ENCODE peak calls at places on chromosome X, in ten cellular contexts. L is ascending aorta; Y is CD8-positive, alpha-beta memory T cell; G is CD4-positive, alpha-beta memory T cell; N is left lung; A is cardiac muscle cell; J is GM23338; H is neuronal stem cell; R is dorsolateral prefrontal cortex; S is GM23248. Q is an unnamed sample.

GRCh38 chrX:69313622-69314290 is 148.5 kb upstream of the PJA1 start:
- DNase-seq in L (peak), Y (no peak), G (no peak), N (no peak), A (no peak), J (no peak), H (no peak), R (no peak), S (no peak), Q (no peak)

GRCh38 chrX:15786930-15787329 is 3.4 kb upstream of the ZRSR2 start:
- DNase-seq in L (no peak), Y (no peak), G (no peak), N (no peak), A (no peak), J (no peak), H (no peak), R (no peak), S (no peak), Q (no peak)

GRCh38 chrX:132373610-132374009 is 115.2 kb downstream of the MBNL3 start:
- DNase-seq in L (no peak), Y (no peak), G (no peak), N (no peak), A (no peak), J (peak), H (no peak), R (no peak), S (no peak), Q (no peak)

GRCh38 chrX:1093112-1093511 is 119.3 kb downstream of the CRLF2 start:
- DNase-seq in L (no peak), Y (no peak), G (no peak), N (no peak), A (no peak), J (no peak), H (no peak), R (no peak), S (no peak), Q (no peak)

GRCh38 chrX:48589482-48590162 is 7.7 kb upstream of the WDR13 start:
- DNase-seq in L (no peak), Y (no peak), G (no peak), N (no peak), A (no peak), J (no peak), H (no peak), R (no peak), S (no peak), Q (no peak)

GRCh38 chrX:139187738-139188137 is 342.8 kb upstream of the F9 start:
- DNase-seq in L (no peak), Y (no peak), G (no peak), N (no peak), A (no peak), J (no peak), H (no peak), R (no peak), S (no peak), Q (no peak)

GRCh38 chrX:9785944-9786741 is at the start of gene SHROOM2:
- DNase-seq in L (no peak), Y (no peak), G (no peak), N (peak), A (peak), J (peak), H (no peak), R (no peak), S (peak), Q (no peak)

GRCh38 chrX:101260435-101260834 is 30.7 kb downstream of the TAF7L start:
- DNase-seq in L (no peak), Y (no peak), G (no peak), N (no peak), A (peak), J (peak), H (no peak), R (no peak), S (peak), Q (no peak)

GRCh38 chrX:110180176-110180927 is 137.5 kb downstream of the AMMECR1 start:
- DNase-seq in L (no peak), Y (no peak), G (no peak), N (no peak), A (no peak), J (no peak), H (no peak), R (peak), S (peak), Q (no peak)

GRCh38 chrX:115344885-115345653 is 55.6 kb downstream of the LUZP4 start:
- DNase-seq in L (peak), Y (no peak), G (no peak), N (peak), A (peak), J (peak), H (peak), R (peak), S (peak), Q (peak)

GRCh38 chrX:20712811-20713210 is 446.1 kb upstream of the RPS6KA3 start:
- DNase-seq in L (no peak), Y (no peak), G (no peak), N (no peak), A (no peak), J (no peak), H (no peak), R (no peak), S (no peak), Q (no peak)

DNA sequence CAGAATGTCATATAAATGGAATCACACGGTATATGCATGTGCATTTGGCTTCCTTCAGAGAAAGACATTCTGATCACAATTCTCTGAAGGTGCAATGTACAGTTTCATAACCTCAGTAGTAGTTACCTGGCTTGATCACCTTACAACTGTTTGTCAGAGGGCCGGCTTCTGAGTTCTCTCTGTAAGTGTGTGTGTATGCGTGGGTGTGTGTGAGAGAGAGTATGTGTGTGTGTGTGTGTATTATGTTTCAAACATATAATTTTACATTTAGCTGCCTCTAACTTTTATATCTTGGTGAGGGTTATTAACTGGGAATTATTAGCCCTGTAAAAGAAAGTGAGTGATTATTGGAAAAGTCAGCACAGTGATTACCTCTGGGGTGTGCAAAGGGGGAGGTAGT is 8.0 kb upstream of the LOC101059915 start:
- DNase-seq in L (no peak), Y (no peak), G (no peak), N (no peak), A (no peak), J (no peak), H (no peak), R (no peak), S (no peak), Q (no peak)
- H3K27ac ChIP-seq in L (no peak), Y (no peak), G (no peak), N (no peak), A (no peak), J (no peak), H (no peak), R (no peak), S (no peak), Q (no peak)

GRCh38 chrX:145821898-145822567 is 4.4 kb downstream of the SLITRK2 start:
- DNase-seq in L (no peak), Y (no peak), G (no peak), N (no peak), A (no peak), J (peak), H (no peak), R (no peak), S (no peak), Q (no peak)

GRCh38 chrX:145820825-145821224 is 3.2 kb downstream of the SLITRK2 start:
- DNase-seq in L (no peak), Y (no peak), G (no peak), N (no peak), A (no peak), J (no peak), H (no peak), R (no peak), S (no peak), Q (no peak)

GRCh38 chrX:145825896-145826295 is 8.3 kb downstream of the SLITRK2 start:
- DNase-seq in L (no peak), Y (no peak), G (no peak), N (no peak), A (peak), J (peak), H (no peak), R (no peak), S (peak), Q (no peak)

GRCh38 chrX:145821291-145821897 is 3.8 kb downstream of the SLITRK2 start:
- DNase-seq in L (no peak), Y (no peak), G (no peak), N (no peak), A (peak), J (peak), H (no peak), R (peak), S (no peak), Q (no peak)

DNA sequence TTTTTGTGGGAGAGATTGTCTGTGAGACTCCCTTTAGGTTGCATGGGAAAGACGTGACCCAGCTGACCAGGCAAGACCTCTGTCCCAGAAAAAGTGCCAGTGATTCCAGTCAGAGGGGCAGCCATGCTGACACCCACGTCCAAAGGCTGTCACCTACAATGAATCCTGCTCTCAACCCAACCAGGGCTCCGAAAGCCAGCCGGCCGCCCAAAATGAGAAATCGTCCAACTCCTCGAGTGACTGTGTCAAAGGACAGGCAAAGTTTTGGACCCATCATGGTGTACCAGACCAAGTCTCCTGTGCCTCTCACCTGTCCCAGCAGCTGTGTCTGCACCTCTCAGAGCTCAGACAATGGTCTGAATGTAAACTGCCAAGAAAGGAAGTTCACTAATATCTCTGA is 5.5 kb downstream of the SLITRK2 start:
- DNase-seq in L (no peak), Y (no peak), G (no peak), N (no peak), A (no peak), J (no peak), H (no peak), R (no peak), S (no peak), Q (no peak)
- H3K4me3 ChIP-seq in L (no peak), Y (no peak), G (no peak), N (no peak), A (no peak), J (no peak), H (no peak), R (no peak), S (no peak), Q (no peak)

DNA sequence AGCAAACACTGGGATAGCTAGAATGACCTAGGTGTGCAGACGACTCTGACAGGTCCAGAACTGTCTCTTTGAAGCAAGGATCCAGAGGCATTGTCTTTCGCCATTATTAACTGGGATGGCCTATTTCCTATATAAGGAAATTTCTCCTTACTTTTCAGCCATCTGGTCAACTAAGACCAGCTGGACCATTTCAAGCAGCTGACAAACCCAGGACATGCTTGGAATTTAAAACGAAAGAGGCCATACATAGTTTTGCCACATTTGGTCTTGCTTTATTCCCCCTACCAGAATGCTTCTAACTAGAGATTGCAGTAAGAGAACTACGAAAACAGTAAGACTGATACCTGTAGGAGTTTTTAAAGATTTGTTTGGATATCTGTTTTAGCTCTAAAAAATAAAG is 87.0 kb downstream of the GLRA2 start:
- DNase-seq in L (no peak), Y (no peak), G (no peak), N (no peak), A (no peak), J (no peak), H (no peak), R (no peak), S (no peak), Q (no peak)
- H3K27ac ChIP-seq in L (no peak), Y (no peak), G (no peak), N (no peak), A (no peak), J (no peak), H (no peak), R (no peak), S (no peak), Q (no peak)

GRCh38 chrX:44897539-44897938 is 24.6 kb downstream of the KDM6A start:
- DNase-seq in L (no peak), Y (no peak), G (no peak), N (no peak), A (no peak), J (no peak), H (no peak), R (no peak), S (no peak), Q (no peak)
- H3K4me3 ChIP-seq in L (no peak), Y (no peak), G (no peak), N (no peak), A (no peak), J (no peak), H (no peak), R (no peak), S (no peak), Q (no peak)

GRCh38 chrX:119942173-119942819 is 1.3 kb downstream of the NKAP start:
- DNase-seq in L (no peak), Y (no peak), G (no peak), N (no peak), A (no peak), J (no peak), H (no peak), R (no peak), S (no peak), Q (no peak)
- H3K27ac ChIP-seq in L (peak), Y (peak), G (peak), N (peak), A (peak), J (peak), H (no peak), R (no peak), S (peak), Q (peak)

DNA sequence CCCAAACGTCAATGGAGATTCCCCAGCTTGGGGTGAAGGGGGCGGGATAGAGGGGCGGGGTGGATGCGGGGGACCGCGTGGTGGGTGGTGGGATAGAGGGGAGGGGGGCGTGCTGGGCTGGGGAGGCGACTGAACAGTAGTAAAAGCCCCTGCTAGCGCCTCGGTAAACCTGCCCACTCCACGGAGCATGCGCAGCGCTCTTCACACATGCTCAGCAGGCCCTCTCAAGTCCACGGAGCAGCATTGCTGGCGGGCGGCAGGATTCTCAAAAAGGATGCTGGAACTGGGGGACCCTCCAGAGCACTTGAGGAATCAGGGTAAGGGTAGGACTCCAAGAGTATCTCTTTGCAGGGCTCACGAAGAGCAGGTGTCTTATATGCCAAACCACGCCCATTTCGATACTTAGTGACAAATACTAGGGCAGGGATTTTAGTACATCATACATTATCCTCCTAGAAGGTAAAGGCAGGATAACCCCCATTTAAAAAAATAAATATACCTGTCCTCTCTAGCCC is 378 bp upstream of the RPS6KA6 start:
- DNase-seq in L (peak), Y (no peak), G (no peak), N (peak), A (peak), J (peak), H (no peak), R (peak), S (peak), Q (no peak)
- H3K4me3 ChIP-seq in L (peak), Y (no peak), G (no peak), N (peak), A (peak), J (peak), H (peak), R (peak), S (peak), Q (peak)

GRCh38 chrX:18674788-18675735 is 3.2 kb upstream of the RS1 start:
- DNase-seq in L (peak), Y (peak), G (peak), N (peak), A (peak), J (peak), H (peak), R (peak), S (peak), Q (no peak)

GRCh38 chrX:18674417-18674787 is 2.5 kb upstream of the RS1 start:
- DNase-seq in L (no peak), Y (peak), G (peak), N (peak), A (no peak), J (peak), H (peak), R (peak), S (no peak), Q (no peak)

GRCh38 chrX:18676050-18676449 is 4.1 kb upstream of the RS1 start:
- DNase-seq in L (no peak), Y (no peak), G (no peak), N (no peak), A (no peak), J (no peak), H (no peak), R (no peak), S (no peak), Q (no peak)

GRCh38 chrX:18676470-18676869 is 4.6 kb upstream of the RS1 start:
- DNase-seq in L (no peak), Y (no peak), G (no peak), N (no peak), A (peak), J (peak), H (peak), R (no peak), S (no peak), Q (no peak)

DNA sequence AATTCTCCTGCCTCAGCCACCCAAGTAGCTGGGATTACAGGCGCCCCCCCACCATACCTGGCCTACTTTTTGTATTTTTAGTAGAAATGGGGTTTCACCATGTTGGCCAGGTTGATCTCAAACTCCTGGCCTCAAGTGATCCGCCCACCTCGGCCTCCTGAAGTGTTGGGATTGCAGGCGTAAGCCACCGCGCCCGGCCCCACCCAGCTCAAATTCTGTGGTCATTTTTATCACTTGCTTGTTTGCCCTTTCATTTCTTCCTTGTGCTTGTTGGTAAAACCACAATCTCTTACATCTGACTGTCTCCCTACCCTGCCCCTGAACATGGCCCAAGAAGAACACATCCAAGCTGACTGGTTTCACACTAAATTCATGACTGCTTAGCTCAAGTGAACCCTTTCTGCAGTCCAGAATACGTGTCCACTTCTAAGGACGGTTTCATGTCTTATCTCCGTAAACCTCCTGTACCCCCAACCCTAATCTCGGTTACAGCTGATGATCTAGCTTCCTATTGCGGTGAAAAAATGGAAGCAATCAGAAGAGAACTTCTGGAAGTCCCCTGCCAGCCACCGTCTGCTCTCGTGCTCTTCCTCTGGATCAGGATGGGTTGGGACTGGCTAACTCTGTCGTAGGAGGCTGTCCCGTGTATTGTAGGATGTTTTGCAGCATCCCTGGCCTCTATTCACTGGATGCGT is 5.4 kb upstream of the RS1 start:
- DNase-seq in L (no peak), Y (no peak), G (no peak), N (no peak), A (no peak), J (no peak), H (no peak), R (no peak), S (no peak), Q (no peak)
- H3K27ac ChIP-seq in L (no peak), Y (no peak), G (no peak), N (no peak), A (no peak), J (no peak), H (no peak), R (no peak), S (no peak), Q (no peak)

GRCh38 chrX:41885724-41886123 is 37.6 kb downstream of the CASK start:
- DNase-seq in L (no peak), Y (no peak), G (no peak), N (no peak), A (no peak), J (no peak), H (no peak), R (no peak), S (no peak), Q (no peak)

GRCh38 chrX:41889317-41890025 is 33.9 kb downstream of the CASK start:
- DNase-seq in L (no peak), Y (no peak), G (no peak), N (no peak), A (no peak), J (no peak), H (no peak), R (no peak), S (peak), Q (no peak)

GRCh38 chrX:41887691-41888090 is 35.7 kb downstream of the CASK start:
- DNase-seq in L (no peak), Y (no peak), G (no peak), N (no peak), A (no peak), J (no peak), H (no peak), R (no peak), S (no peak), Q (no peak)

GRCh38 chrX:41895826-41896225 is 27.5 kb downstream of the CASK start:
- DNase-seq in L (no peak), Y (no peak), G (no peak), N (no peak), A (no peak), J (no peak), H (no peak), R (no peak), S (peak), Q (no peak)

DNA sequence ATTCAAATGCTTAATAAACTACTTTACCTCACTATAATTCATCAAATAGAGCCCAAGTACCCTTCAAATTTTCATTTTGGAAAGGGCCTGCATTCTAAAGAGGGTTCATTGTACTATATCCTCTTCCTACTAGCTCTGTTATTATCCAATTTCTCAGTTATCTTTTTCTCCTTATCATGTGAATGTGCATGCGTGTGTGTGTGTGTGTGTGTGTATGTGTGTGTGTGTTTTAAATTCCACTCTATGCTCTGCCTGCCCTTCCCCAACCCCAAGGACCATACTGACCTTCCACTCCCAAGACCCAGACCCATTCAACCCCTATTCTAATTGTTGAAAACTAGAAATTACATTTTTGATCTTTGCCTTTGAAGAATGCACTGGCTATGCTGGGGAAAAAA is 33.3 kb downstream of the CASK start:
- DNase-seq in L (no peak), Y (no peak), G (no peak), N (no peak), A (no peak), J (no peak), H (no peak), R (no peak), S (no peak), Q (no peak)
- H3K4me3 ChIP-seq in L (no peak), Y (no peak), G (no peak), N (no peak), A (no peak), J (no peak), H (no peak), R (no peak), S (no peak), Q (no peak)